ENCODE peak calls at places on chromosomes 16 and 17, in five cellular contexts. D, W, I, K and Q are unnamed samples.

GRCh38 chr17:79388556-79389295 is 222.1 kb downstream of the RBFOX3 start:
- DNase-seq in I (no peak), K (peak), W (peak), D (no peak), Q (peak)

GRCh38 chr17:26962255-26963162 is 331.4 kb upstream of the WSB1 start:
- DNase-seq in D (no peak), W (no peak), I (no peak), K (no peak), Q (no peak)

GRCh38 chr17:49373115-49373514 is 11.1 kb upstream of the ZNF652 start:
- DNase-seq in W (no peak), K (no peak), I (no peak), D (no peak), Q (no peak)

GRCh38 chr17:6233856-6234255 is 163.7 kb downstream of the WSCD1 start:
- DNase-seq in D (no peak), I (no peak), K (no peak), W (no peak), Q (no peak)

GRCh38 chr16:4538067-4538385 is 547 bp downstream of the CDIP1 start:
- DNase-seq in W (no peak), I (no peak), D (no peak), K (no peak), Q (no peak)

GRCh38 chr17:27654136-27654535 is 23.1 kb downstream of the LGALS9 start:
- DNase-seq in K (no peak), D (no peak), W (no peak), I (no peak), Q (peak)

GRCh38 chr17:54196751-54197150 is 374.0 kb downstream of the KIF2B start:
- DNase-seq in I (no peak), K (no peak), D (no peak), W (no peak), Q (no peak)

GRCh38 chr16:49351119-49351518 is 22.5 kb upstream of the C16orf78 start:
- DNase-seq in K (peak), I (no peak), D (no peak), W (no peak), Q (no peak)

GRCh38 chr16:58000706-58001676 is at the start of gene USB1:
- DNase-seq in I (peak), D (peak), W (peak), K (peak), Q (peak)

GRCh38 chr16:16144416-16144815 is 78.9 kb downstream of the ABCC6 start:
- DNase-seq in D (no peak), K (no peak), I (no peak), W (no peak), Q (no peak)

GRCh38 chr17:31524926-31525800 is 133.7 kb downstream of the RAB11FIP4 start:
- DNase-seq in K (peak), W (peak), D (peak), I (peak), Q (peak)
- TF ChIP-seq CTCF in K (peak), W (peak), D (peak), I (peak), Q (peak)

DNA sequence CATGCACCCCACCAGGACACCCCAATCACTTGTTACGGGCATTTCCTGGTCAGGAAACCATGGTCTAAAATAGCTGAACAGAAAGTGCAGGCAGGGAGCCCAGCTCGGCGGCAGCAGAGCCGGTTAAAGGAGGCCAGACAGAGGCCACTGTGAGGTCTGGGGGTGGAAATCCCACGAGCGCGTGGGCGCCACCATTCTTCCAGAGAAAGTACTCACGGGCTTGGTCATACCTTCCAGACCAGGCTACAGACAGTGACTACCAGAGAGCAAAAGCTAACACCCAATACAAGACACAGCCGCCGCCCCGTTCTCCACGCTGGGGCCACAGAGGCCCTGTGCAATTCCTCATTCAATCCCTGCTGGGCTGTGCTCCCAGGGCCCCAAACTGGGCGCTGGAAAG is 11.9 kb downstream of the CEP131 start:
- DNase-seq in K (no peak), W (no peak), D (no peak), I (no peak), Q (no peak)
- TF ChIP-seq CTCF in K (no peak), W (no peak), D (no peak), I (no peak), Q (no peak)

GRCh38 chr16:86494039-86494564 is 16.2 kb upstream of the FOXF1 start:
- DNase-seq in D (no peak), W (no peak), I (no peak), K (no peak), Q (no peak)
- TF ChIP-seq CTCF in D (no peak), W (no peak), I (no peak), K (no peak), Q (no peak)

DNA sequence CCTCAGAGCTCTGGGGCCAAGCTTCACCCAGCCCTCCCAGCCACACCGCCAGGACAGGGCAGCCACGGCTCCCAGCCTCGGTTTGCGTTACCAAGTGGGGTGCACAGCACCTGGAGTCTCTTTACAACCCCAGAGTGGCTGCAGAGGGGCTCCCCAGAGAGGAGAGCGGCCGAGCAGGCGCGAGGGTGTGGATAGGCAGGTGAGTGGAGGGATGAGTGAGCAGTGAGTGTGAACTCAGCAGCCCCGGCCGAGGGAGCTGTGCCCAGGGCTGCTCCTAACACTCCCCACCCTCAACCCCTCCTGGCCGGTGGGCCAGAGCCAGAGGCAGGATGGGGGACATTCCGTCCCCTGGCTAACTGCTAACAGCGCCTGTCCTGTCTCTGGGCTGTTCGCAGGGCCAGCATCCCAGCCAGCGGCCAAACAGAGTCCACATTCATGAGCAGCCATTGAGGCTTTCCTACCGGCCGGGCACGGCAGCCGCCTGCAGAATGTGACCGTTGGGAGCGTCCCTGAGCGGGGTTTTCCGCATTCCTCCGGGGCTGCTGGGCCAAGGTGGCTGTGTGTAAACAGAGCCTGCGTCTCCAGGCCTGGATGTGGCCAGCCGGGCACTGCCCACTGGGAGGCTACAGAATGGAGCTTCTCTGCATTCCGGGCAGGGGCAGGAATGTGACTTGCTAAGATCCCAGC is 5.3 kb downstream of the ZNF469 start:
- DNase-seq in D (no peak), K (no peak), I (no peak), W (peak), Q (peak)
- TF ChIP-seq CTCF in D (no peak), K (no peak), I (no peak), W (no peak), Q (no peak)

GRCh38 chr17:43842975-43843325 is 4.0 kb upstream of the CD300LG start:
- DNase-seq in I (no peak), D (no peak), W (no peak), K (no peak), Q (peak)

GRCh38 chr17:43839670-43840101 is 6.7 kb upstream of the MPP3 start:
- DNase-seq in I (no peak), D (no peak), K (no peak), W (no peak), Q (peak)

GRCh38 chr17:43844241-43844640 is 2.7 kb upstream of the CD300LG start:
- DNase-seq in W (no peak), K (no peak), D (no peak), I (no peak), Q (no peak)

GRCh38 chr17:43845772-43846171 is 1.2 kb upstream of the CD300LG start:
- DNase-seq in I (no peak), K (no peak), W (no peak), D (no peak), Q (no peak)

DNA sequence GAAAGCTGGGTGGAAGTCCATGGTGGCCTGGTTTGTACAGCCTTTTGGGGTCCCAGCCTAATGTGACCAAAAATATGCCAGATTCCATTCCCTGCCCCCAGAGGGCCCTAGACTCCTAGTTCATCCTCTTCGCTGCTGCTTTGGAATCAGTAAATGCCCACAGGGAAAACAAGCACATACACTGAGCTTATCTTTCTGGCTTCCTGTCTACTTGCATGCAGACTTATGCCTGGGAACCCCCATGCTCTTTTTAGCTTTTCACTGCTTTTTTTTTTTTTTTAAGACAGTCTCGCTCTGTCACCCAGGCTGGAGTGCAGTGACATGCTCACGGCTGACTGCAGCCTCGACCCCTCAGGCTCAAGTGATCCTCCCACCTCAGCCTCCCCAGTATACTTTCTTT is 6.2 kb upstream of the CD300LG start:
- DNase-seq in D (no peak), W (peak), K (peak), I (no peak), Q (no peak)
- TF ChIP-seq CTCF in D (no peak), W (peak), K (peak), I (no peak), Q (no peak)

GRCh38 chr17:65030618-65031017 is 25.9 kb downstream of the GNA13 start:
- DNase-seq in D (no peak), K (no peak), I (no peak), W (no peak), Q (no peak)

GRCh38 chr17:65028537-65028843 is 28.1 kb downstream of the GNA13 start:
- DNase-seq in K (no peak), I (no peak), W (no peak), D (no peak), Q (no peak)

GRCh38 chr17:65025288-65025687 is 31.3 kb downstream of the GNA13 start:
- DNase-seq in I (no peak), D (no peak), K (no peak), W (no peak), Q (no peak)

GRCh38 chr17:65029605-65030308 is 26.8 kb downstream of the GNA13 start:
- DNase-seq in D (no peak), W (no peak), I (no peak), K (no peak), Q (no peak)

DNA sequence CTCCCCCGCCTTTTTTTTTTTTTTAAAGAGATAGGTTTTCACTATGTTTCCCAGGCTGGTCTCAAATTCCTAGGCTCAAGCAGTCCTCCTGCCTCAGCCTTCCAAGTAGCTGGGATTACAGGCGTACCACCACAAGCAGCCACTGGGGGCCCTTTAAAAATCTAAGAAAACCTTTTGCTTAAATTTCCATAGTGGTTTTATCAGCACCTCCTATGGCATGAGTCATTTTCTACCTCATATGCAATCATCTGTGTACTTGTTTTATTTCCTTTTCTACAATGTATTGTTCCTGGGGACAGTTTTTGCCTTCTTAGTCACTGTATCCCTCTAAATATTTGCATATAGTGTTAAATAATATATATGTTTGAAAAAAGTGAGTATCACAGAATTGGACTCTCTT is 29.2 kb downstream of the GNA13 start:
- DNase-seq in D (no peak), I (no peak), W (peak), K (no peak), Q (no peak)
- TF ChIP-seq CTCF in D (no peak), I (no peak), W (peak), K (peak), Q (no peak)

GRCh38 chr17:12342609-12343248 is 322.1 kb downstream of the MAP2K4 start:
- DNase-seq in W (peak), D (peak), I (no peak), K (peak), Q (peak)
- TF ChIP-seq CTCF in W (peak), D (no peak), I (peak), K (peak), Q (no peak)

DNA sequence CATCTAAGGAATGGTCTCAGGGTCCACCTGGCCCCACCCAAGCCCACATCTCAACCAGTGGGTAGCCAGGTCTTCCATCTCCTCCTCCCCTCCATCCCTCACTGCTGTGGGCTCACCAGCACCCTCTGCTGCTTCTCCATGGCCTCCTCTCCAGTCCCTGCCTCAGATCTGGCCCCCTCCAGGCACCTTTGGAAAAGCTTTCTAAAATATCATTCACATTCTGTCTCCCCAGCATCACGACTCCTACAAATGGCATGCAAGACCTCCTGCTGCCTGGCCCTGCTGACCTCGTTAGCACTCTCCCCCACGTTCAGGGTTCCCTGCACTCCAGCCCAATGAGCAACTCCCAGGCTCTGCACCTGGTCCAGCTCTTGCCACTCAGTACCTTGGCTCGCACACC is 13.7 kb downstream of the GLP2R start:
- DNase-seq in K (no peak), W (no peak), D (no peak), I (no peak), Q (no peak)
- TF ChIP-seq CTCF in K (peak), W (peak), D (no peak), I (no peak), Q (no peak)

DNA sequence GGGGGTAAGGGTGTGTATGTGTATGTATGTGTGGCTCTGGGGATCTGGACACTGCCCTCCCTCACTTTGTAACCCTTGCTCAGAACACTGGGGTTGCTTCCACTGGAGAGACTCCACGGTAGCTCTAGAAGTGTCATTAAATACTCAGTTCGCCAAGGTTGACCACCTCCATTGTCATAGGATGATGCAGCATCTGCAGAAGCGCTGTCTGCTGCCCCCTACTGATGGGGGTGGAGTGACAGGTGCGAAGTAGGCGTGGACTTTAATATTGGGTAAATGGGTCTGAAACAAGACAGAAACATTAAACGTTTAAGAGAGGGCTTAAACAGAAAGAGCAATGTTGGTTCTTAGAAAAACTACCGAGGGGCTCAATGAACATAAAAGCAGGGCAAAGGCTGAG is 35.5 kb upstream of the STAC2 start:
- DNase-seq in D (no peak), K (no peak), W (no peak), I (no peak), Q (no peak)
- TF ChIP-seq CTCF in D (no peak), K (peak), W (peak), I (no peak), Q (no peak)